ENCODE peak calls at places on chromosomes 4 and X, in five cellular contexts. One of them, this sample, is unnamed.

GRCh38 chr4:76644831-76645485 is 209.9 kb downstream of the SHROOM3 start:
- DNase-seq in heart left ventricle: no peak
- DNase-seq in pancreas: no peak
- DNase-seq in ovary: no peak
- DNase-seq in kidney: no peak
- DNase-seq in this sample: no peak

GRCh38 chrX:134460005-134460860 is at the start of gene HPRT1:
- DNase-seq in pancreas: peak; percentile 89
- DNase-seq in heart left ventricle: peak; percentile 86
- DNase-seq in ovary: peak; percentile 79
- DNase-seq in kidney: peak; percentile 95
- DNase-seq in this sample: peak; percentile 80

GRCh38 chr4:169270810-169271691 is at the start of gene SH3RF1:
- DNase-seq in heart left ventricle: peak; percentile 92
- DNase-seq in pancreas: peak; percentile 93
- DNase-seq in kidney: peak; percentile 95
- DNase-seq in ovary: peak; percentile 93
- DNase-seq in this sample: peak; percentile 88

GRCh38 chr4:18025263-18025662 is 3.7 kb upstream of the LCORL start:
- DNase-seq in ovary: no peak
- DNase-seq in heart left ventricle: no peak
- DNase-seq in kidney: no peak
- DNase-seq in pancreas: no peak
- DNase-seq in this sample: no peak

GRCh38 chrX:39886282-39886681 is 211.5 kb downstream of the BCOR start:
- DNase-seq in ovary: peak; percentile 52
- DNase-seq in heart left ventricle: peak; percentile 68
- DNase-seq in kidney: no peak
- DNase-seq in pancreas: no peak
- DNase-seq in this sample: no peak

GRCh38 chr4:82770607-82771006 is 28.0 kb downstream of the SCD5 start:
- DNase-seq in ovary: no peak
- DNase-seq in kidney: no peak
- DNase-seq in pancreas: no peak
- DNase-seq in heart left ventricle: no peak
- DNase-seq in this sample: no peak

GRCh38 chrX:124963717-124964116 is 356.0 kb upstream of the TEX13C start:
- DNase-seq in kidney: no peak
- DNase-seq in pancreas: no peak
- DNase-seq in heart left ventricle: no peak
- DNase-seq in ovary: no peak
- DNase-seq in this sample: no peak

GRCh38 chr4:42638993-42639392 is 17.9 kb downstream of the ATP8A1 start:
- DNase-seq in pancreas: no peak
- DNase-seq in heart left ventricle: no peak
- DNase-seq in ovary: no peak
- DNase-seq in kidney: no peak
- DNase-seq in this sample: no peak

GRCh38 chr4:77662396-77662795 is 56.8 kb downstream of the CXCL13 start:
- DNase-seq in kidney: no peak
- DNase-seq in pancreas: no peak
- DNase-seq in ovary: no peak
- DNase-seq in heart left ventricle: no peak
- DNase-seq in this sample: no peak

GRCh38 chr4:109091754-109092409 is 210.6 kb downstream of the COL25A1 start:
- DNase-seq in kidney: no peak
- DNase-seq in heart left ventricle: no peak
- DNase-seq in ovary: no peak
- DNase-seq in pancreas: no peak
- DNase-seq in this sample: no peak

DNA sequence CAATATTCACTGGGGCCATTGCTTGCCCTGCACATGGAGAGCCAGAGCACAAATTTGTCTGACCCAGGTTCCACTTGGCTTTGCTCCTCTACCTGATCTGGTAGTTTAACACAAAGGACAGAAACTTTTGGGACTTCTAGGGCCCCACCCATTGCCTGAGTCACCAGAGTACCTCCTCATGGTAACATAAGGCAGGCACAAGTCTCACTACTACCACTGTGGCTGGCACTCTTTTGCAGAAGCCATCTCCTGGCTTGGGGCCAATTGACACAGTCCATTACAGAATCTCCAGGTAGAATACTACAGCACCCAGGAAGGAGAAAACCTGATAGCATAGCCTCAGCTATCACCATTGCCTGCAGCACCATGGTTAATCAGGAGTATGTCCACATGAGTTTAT is 52.6 kb upstream of the NAP1L2 start:
- DNase-seq in heart left ventricle: no peak
- DNase-seq in pancreas: no peak
- DNase-seq in ovary: no peak
- DNase-seq in kidney: no peak
- DNase-seq in this sample: no peak
- H3K4me3 ChIP-seq in heart left ventricle: no peak overlapping the region
- H3K4me3 ChIP-seq in pancreas: no peak overlapping the region
- H3K4me3 ChIP-seq in ovary: no peak overlapping the region
- H3K4me3 ChIP-seq in kidney: no peak overlapping the region
- H3K4me3 ChIP-seq in this sample: no peak overlapping the region

GRCh38 chr4:8217246-8217511 is 18.1 kb downstream of the SH3TC1 start:
- DNase-seq in heart left ventricle: no peak
- DNase-seq in kidney: no peak
- DNase-seq in pancreas: no peak
- DNase-seq in ovary: no peak
- DNase-seq in this sample: no peak
- H3K36me3 ChIP-seq in heart left ventricle: no peaks in the 10 kb centered on the region
- H3K36me3 ChIP-seq in kidney: peaks cover 56% of the 10 kb centered on the region
- H3K36me3 ChIP-seq in pancreas: peaks cover 6% of the 10 kb centered on the region
- H3K36me3 ChIP-seq in ovary: no peaks in the 10 kb centered on the region
- H3K36me3 ChIP-seq in this sample: no peaks in the 10 kb centered on the region

DNA sequence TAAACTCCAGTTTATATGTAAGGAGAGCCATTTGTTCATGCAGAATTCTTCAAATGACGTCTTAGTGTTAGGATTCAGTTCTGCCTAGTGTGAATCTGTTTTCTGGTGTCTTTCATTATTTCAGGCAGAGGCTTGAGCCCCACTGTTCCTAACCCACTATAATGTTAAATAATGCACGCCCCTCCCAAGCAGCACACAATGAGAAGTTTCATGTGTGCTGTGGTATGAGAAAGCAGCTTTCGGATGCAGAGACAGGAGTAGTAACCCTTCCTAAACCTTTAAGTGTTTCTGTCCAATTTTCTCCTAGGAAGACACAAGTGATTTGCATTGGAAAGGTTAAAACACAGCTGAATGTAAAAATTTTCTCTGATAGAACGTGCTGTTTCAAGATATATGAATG is 54.5 kb downstream of the TRIM2 start:
- DNase-seq in heart left ventricle: no peak
- DNase-seq in kidney: no peak
- DNase-seq in pancreas: no peak
- DNase-seq in ovary: no peak
- DNase-seq in this sample: no peak
- H3K4me3 ChIP-seq in heart left ventricle: no peak overlapping the region
- H3K4me3 ChIP-seq in kidney: no peak overlapping the region
- H3K4me3 ChIP-seq in pancreas: no peak overlapping the region
- H3K4me3 ChIP-seq in ovary: no peak overlapping the region
- H3K4me3 ChIP-seq in this sample: no peak overlapping the region

GRCh38 chr4:183503497-183504063 is 1.3 kb upstream of the ING2 start:
- DNase-seq in kidney: peak; percentile 73
- DNase-seq in pancreas: no peak
- DNase-seq in heart left ventricle: no peak
- DNase-seq in ovary: no peak
- DNase-seq in this sample: no peak

GRCh38 chr4:183505556-183506388 is 914 bp downstream of the ING2 start:
- DNase-seq in heart left ventricle: peak; percentile 91
- DNase-seq in kidney: peak; percentile 95
- DNase-seq in ovary: peak; percentile 88
- DNase-seq in pancreas: peak; percentile 91
- DNase-seq in this sample: peak; percentile 86

GRCh38 chr4:183504930-183505555 is at the start of gene ING2:
- DNase-seq in ovary: peak; percentile 73
- DNase-seq in pancreas: no peak
- DNase-seq in heart left ventricle: no peak
- DNase-seq in kidney: peak; percentile 88
- DNase-seq in this sample: no peak

GRCh38 chr4:183506389-183506735 is 1.5 kb downstream of the ING2 start:
- DNase-seq in ovary: no peak
- DNase-seq in pancreas: no peak
- DNase-seq in heart left ventricle: no peak
- DNase-seq in kidney: no peak
- DNase-seq in this sample: no peak

GRCh38 chr4:183504064-183504929 is 561 bp upstream of the ING2 start:
- DNase-seq in pancreas: peak; percentile 100
- DNase-seq in heart left ventricle: peak; percentile 99
- DNase-seq in kidney: peak; percentile 100
- DNase-seq in ovary: peak; percentile 99
- DNase-seq in this sample: peak; percentile 96
- H3K36me3 ChIP-seq in pancreas: no peaks in the 10 kb centered on the region
- H3K36me3 ChIP-seq in heart left ventricle: no peaks in the 10 kb centered on the region
- H3K36me3 ChIP-seq in kidney: no peaks in the 10 kb centered on the region
- H3K36me3 ChIP-seq in ovary: no peaks in the 10 kb centered on the region
- H3K36me3 ChIP-seq in this sample: no peaks in the 10 kb centered on the region